ENCODE peak calls at places on chromosome 18, in five cellular contexts. One of them, this sample, is unnamed.

GRCh38 chr18:70490008-70490933 is 201.4 kb downstream of the SOCS6 start:
- DNase-seq in endothelial cell: peak
- DNase-seq in Peyer's patch: no peak
- DNase-seq in A549: no peak
- DNase-seq in IMR-90: peak
- DNase-seq in this sample: no peak

GRCh38 chr18:53509886-53510285 is 714.6 kb downstream of the MBD2 start:
- DNase-seq in endothelial cell: no peak
- DNase-seq in Peyer's patch: no peak
- DNase-seq in A549: no peak
- DNase-seq in IMR-90: no peak
- DNase-seq in this sample: no peak

GRCh38 chr18:28588884-28589549 is 412.1 kb upstream of the CDH2 start:
- DNase-seq in endothelial cell: no peak
- DNase-seq in Peyer's patch: no peak
- DNase-seq in A549: no peak
- DNase-seq in IMR-90: peak
- DNase-seq in this sample: no peak

GRCh38 chr18:52002600-52002999 is 337.4 kb upstream of the DCC start:
- DNase-seq in endothelial cell: no peak
- DNase-seq in Peyer's patch: no peak
- DNase-seq in A549: no peak
- DNase-seq in IMR-90: no peak
- DNase-seq in this sample: no peak

GRCh38 chr18:77622009-77622692 is 372.5 kb downstream of the GALR1 start:
- DNase-seq in endothelial cell: no peak
- DNase-seq in Peyer's patch: no peak
- DNase-seq in A549: no peak
- DNase-seq in IMR-90: no peak
- DNase-seq in this sample: no peak

GRCh38 chr18:24731981-24732380 is 271.5 kb downstream of the HRH4 start:
- DNase-seq in endothelial cell: no peak
- DNase-seq in Peyer's patch: no peak
- DNase-seq in A549: no peak
- DNase-seq in IMR-90: peak
- DNase-seq in this sample: no peak

GRCh38 chr18:41982942-41983660 is 28.1 kb downstream of the PIK3C3 start:
- DNase-seq in endothelial cell: no peak
- DNase-seq in Peyer's patch: no peak
- DNase-seq in A549: no peak
- DNase-seq in IMR-90: peak
- DNase-seq in this sample: no peak

GRCh38 chr18:56702946-56703345 is 51.8 kb downstream of the WDR7 start:
- DNase-seq in endothelial cell: peak
- DNase-seq in Peyer's patch: no peak
- DNase-seq in A549: peak
- DNase-seq in IMR-90: peak
- DNase-seq in this sample: no peak

GRCh38 chr18:37483221-37483971 is 82.2 kb downstream of the CELF4 start:
- DNase-seq in endothelial cell: peak
- DNase-seq in Peyer's patch: no peak
- DNase-seq in A549: no peak
- DNase-seq in IMR-90: peak
- DNase-seq in this sample: no peak

GRCh38 chr18:35076556-35076955 is 35.3 kb downstream of the MAPRE2 start:
- DNase-seq in endothelial cell: no peak
- DNase-seq in Peyer's patch: no peak
- DNase-seq in A549: no peak
- DNase-seq in IMR-90: peak
- DNase-seq in this sample: no peak

GRCh38 chr18:13260114-13260926 is 41.8 kb downstream of the LDLRAD4 start:
- DNase-seq in endothelial cell: no peak
- DNase-seq in Peyer's patch: no peak
- DNase-seq in A549: no peak
- DNase-seq in IMR-90: no peak
- DNase-seq in this sample: peak

GRCh38 chr18:400466-400865 is 100.0 kb downstream of the COLEC12 start:
- DNase-seq in endothelial cell: no peak
- DNase-seq in Peyer's patch: no peak
- DNase-seq in A549: no peak
- DNase-seq in IMR-90: peak
- DNase-seq in this sample: no peak

GRCh38 chr18:36901277-36901701 is 72.4 kb downstream of the KIAA1328 start:
- DNase-seq in endothelial cell: no peak
- DNase-seq in Peyer's patch: no peak
- DNase-seq in A549: no peak
- DNase-seq in IMR-90: peak
- DNase-seq in this sample: no peak

GRCh38 chr18:48915621-48916425 is 34.9 kb downstream of the SMAD7 start:
- DNase-seq in endothelial cell: no peak
- DNase-seq in Peyer's patch: no peak
- DNase-seq in A549: no peak
- DNase-seq in IMR-90: peak
- DNase-seq in this sample: no peak

GRCh38 chr18:55404811-55405654 is 183.0 kb downstream of the TCF4 start:
- DNase-seq in endothelial cell: no peak
- DNase-seq in Peyer's patch: no peak
- DNase-seq in A549: no peak
- DNase-seq in IMR-90: no peak
- DNase-seq in this sample: no peak

GRCh38 chr18:57333941-57334340 is 18.4 kb upstream of the ST8SIA3 start:
- DNase-seq in endothelial cell: no peak
- DNase-seq in Peyer's patch: no peak
- DNase-seq in A549: no peak
- DNase-seq in IMR-90: no peak
- DNase-seq in this sample: no peak

GRCh38 chr18:55003695-55004094 is 44.4 kb upstream of the CCDC68 start:
- DNase-seq in endothelial cell: no peak
- DNase-seq in Peyer's patch: no peak
- DNase-seq in A549: no peak
- DNase-seq in IMR-90: no peak
- DNase-seq in this sample: no peak

GRCh38 chr18:27665264-27665799 is 480.2 kb upstream of the CHST9 start:
- DNase-seq in endothelial cell: no peak
- DNase-seq in Peyer's patch: no peak
- DNase-seq in A549: no peak
- DNase-seq in IMR-90: no peak
- DNase-seq in this sample: no peak

DNA sequence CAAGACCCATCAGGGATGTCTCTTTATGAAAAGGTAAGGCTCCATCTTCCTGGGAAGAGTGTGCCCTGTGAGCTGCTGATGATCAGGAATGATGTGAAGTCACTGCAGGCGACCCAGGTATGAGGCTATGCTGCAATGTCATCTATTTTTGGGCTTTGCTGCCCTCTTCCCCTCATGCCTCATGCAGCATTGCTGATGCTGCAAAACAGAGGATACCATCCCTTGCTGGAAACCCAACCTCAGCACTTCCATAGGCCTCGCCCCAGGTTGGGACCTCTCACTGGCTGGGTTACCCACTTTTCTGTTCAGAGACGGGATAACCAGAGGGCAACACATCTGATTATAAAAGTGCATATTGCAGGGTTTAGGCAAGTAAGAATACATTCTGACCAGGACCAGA is 255.8 kb downstream of the L3MBTL4 start:
- DNase-seq in endothelial cell: no peak
- DNase-seq in Peyer's patch: no peak
- DNase-seq in A549: no peak
- DNase-seq in IMR-90: no peak
- DNase-seq in this sample: no peak
- TF ChIP-seq CTCF in endothelial cell: no peak
- TF ChIP-seq CTCF in Peyer's patch: no peak
- TF ChIP-seq CTCF in A549: no peak
- TF ChIP-seq CTCF in IMR-90: no peak
- TF ChIP-seq CTCF in this sample: no peak

GRCh38 chr18:79496978-79497637 is 101.4 kb downstream of the NFATC1 start:
- DNase-seq in endothelial cell: no peak
- DNase-seq in Peyer's patch: peak
- DNase-seq in A549: no peak
- DNase-seq in IMR-90: peak
- DNase-seq in this sample: peak
- TF ChIP-seq CTCF in endothelial cell: no peak
- TF ChIP-seq CTCF in Peyer's patch: no peak
- TF ChIP-seq CTCF in A549: no peak
- TF ChIP-seq CTCF in IMR-90: no peak
- TF ChIP-seq CTCF in this sample: no peak

DNA sequence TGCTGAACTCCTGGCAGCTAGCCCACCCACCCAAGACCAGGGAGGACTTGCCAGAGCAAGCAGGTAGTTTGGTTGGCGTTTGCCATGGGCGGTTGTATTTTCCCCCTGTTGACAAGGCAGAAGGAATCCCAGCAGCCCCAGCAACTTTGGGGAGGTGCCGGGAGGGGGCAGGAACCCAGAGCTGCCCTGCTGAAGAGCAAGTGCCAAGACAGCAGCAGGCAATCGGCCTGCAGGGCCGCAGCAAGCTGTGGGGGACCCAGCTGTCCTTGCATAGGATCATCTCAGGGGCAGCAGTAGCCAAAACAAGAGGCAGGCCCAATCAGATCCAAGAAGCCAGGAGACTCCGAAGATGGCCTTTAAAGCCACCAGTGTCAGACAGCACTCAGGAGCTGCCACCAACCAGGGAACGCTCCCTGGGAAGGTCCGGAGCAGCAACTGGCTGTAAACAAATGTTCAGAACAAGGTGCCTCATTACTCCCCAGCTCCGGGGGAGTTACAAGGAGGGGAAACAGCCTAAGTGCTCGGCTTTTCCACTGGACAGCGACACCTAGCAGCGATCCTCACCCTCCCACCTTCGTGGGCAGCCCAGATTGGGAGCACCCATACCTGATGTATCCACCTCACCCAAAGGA is 2.1 kb downstream of the ST8SIA5 start:
- DNase-seq in endothelial cell: no peak
- DNase-seq in Peyer's patch: no peak
- DNase-seq in A549: no peak
- DNase-seq in IMR-90: no peak
- DNase-seq in this sample: no peak
- TF ChIP-seq CTCF in endothelial cell: no peak
- TF ChIP-seq CTCF in Peyer's patch: no peak
- TF ChIP-seq CTCF in A549: no peak
- TF ChIP-seq CTCF in IMR-90: no peak
- TF ChIP-seq CTCF in this sample: peak

DNA sequence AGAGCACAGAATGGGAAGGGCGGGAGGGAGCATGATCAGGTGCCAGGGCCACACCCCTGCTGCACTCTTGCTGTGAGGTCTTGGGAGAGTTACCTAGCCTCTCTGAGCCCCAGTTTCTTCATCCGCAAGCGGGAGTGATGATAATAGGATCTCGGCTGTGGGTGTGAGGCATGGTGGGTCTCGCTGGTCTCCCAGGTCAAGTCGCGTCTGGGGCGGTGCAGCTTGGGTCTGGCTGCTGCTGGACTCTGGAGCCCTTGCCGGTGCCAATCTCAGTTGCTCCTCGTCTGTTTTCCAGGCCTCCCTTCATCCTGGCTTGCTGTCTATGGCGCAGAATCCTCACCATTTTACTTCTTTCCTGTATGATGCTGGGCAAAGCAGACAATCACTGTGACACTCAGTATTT is 130.3 kb upstream of the RAB12 start:
- DNase-seq in endothelial cell: no peak
- DNase-seq in Peyer's patch: no peak
- DNase-seq in A549: no peak
- DNase-seq in IMR-90: no peak
- DNase-seq in this sample: no peak
- TF ChIP-seq CTCF in endothelial cell: peak
- TF ChIP-seq CTCF in Peyer's patch: no peak
- TF ChIP-seq CTCF in A549: no peak
- TF ChIP-seq CTCF in IMR-90: no peak
- TF ChIP-seq CTCF in this sample: no peak

DNA sequence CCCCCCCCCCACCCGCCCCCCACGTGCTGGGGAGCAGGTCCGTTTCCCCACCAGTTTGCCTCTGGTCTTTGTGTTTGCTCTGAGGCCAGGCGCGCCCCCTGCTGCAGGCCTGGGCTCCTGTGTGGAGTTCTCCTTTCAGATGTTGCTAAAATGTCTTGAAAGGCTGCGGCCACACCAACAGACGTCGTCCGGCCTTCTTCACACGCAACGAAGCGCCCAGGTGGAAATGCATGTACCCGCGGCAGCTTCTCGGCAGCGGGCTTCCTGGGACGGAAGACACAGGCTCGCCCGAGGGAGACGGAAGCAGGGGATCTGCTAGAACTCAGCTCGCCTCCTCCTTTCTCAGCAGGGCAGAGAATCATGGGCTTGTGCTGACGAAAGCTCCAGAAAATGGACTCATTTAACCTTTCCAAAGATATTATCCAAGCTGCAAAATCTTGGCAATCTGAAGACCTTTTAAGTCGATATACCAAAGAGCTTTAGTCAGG is 125.3 kb upstream of the ZNF516 start:
- DNase-seq in endothelial cell: peak
- DNase-seq in Peyer's patch: peak
- DNase-seq in A549: no peak
- DNase-seq in IMR-90: peak
- DNase-seq in this sample: peak
- TF ChIP-seq CTCF in endothelial cell: peak
- TF ChIP-seq CTCF in Peyer's patch: peak
- TF ChIP-seq CTCF in A549: no peak
- TF ChIP-seq CTCF in IMR-90: peak
- TF ChIP-seq CTCF in this sample: peak

DNA sequence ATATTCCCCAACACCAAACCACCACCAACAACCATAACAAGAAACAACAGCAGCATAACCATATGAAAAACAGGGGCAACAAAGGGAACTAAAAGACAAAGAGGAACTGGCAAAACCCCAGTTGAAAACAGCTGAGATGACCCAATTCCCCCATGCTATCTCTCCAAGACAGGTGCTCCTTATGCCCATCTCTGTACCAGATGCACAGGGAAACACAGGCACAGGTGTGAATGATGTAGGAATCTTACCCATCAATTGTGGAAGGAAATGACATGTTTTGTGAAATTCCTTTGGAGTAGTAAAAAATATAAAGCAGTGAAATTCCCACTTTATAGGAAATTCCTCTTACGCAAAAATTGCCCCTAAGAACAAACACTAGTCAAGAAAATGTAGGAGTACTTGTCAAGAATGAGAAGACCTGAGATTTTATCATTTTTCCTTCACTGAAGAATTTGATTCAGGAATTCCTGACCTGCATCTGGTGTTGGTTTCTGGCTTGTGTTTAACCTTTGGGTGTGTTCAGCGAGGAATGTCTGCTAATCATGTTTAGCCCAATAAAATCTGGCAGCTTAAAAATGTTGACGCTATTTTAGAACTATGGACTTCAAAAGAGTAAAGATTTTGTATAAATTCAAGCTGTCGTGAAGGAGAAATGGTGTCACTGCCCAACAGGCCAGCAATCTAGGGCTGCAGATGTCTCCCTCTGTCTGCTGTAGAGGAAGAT is 67.7 kb upstream of the ARHGAP28 start:
- DNase-seq in endothelial cell: no peak
- DNase-seq in Peyer's patch: no peak
- DNase-seq in A549: no peak
- DNase-seq in IMR-90: no peak
- DNase-seq in this sample: no peak
- TF ChIP-seq CTCF in endothelial cell: no peak
- TF ChIP-seq CTCF in Peyer's patch: no peak
- TF ChIP-seq CTCF in A549: no peak
- TF ChIP-seq CTCF in IMR-90: no peak
- TF ChIP-seq CTCF in this sample: no peak

This sample was measured in heart left ventricle.